ENCODE peak calls at places on chromosomes 12 and 14, in ten cellular contexts. One of them, this sample, is unnamed.

GRCh38 chr14:49306152-49306751 is 279.9 kb downstream of the RPS29 start:
- DNase-seq in right lobe of liver: no peak
- DNase-seq in GM12891: no peak
- DNase-seq in endothelial cell of umbilical vein: peak
- DNase-seq in H54: no peak
- DNase-seq in body of pancreas: no peak
- DNase-seq in A549: peak
- DNase-seq in adrenal gland: no peak
- DNase-seq in transverse colon: no peak
- DNase-seq in H1: no peak
- DNase-seq in this sample: no peak

GRCh38 chr14:102620413-102620812 is 28.0 kb downstream of the RCOR1 start:
- DNase-seq in H54: no peak
- DNase-seq in body of pancreas: no peak
- DNase-seq in endothelial cell of umbilical vein: no peak
- DNase-seq in right lobe of liver: no peak
- DNase-seq in H1: no peak
- DNase-seq in adrenal gland: no peak
- DNase-seq in A549: no peak
- DNase-seq in GM12891: no peak
- DNase-seq in transverse colon: no peak
- DNase-seq in this sample: no peak

GRCh38 chr12:57238854-57239554 is 9.5 kb downstream of the SHMT2 start:
- DNase-seq in transverse colon: peak
- DNase-seq in GM12891: peak
- DNase-seq in body of pancreas: peak
- DNase-seq in A549: peak
- DNase-seq in adrenal gland: peak
- DNase-seq in right lobe of liver: peak
- DNase-seq in endothelial cell of umbilical vein: peak
- DNase-seq in H1: no peak
- DNase-seq in H54: peak
- DNase-seq in this sample: peak

GRCh38 chr14:76918751-76919421 is 92.7 kb downstream of the LRRC74A start:
- DNase-seq in GM12891: no peak
- DNase-seq in endothelial cell of umbilical vein: peak
- DNase-seq in transverse colon: peak
- DNase-seq in H1: no peak
- DNase-seq in right lobe of liver: peak
- DNase-seq in H54: peak
- DNase-seq in A549: peak
- DNase-seq in body of pancreas: peak
- DNase-seq in adrenal gland: peak
- DNase-seq in this sample: peak

GRCh38 chr12:546920-547845 is 87.4 kb downstream of the B4GALNT3 start:
- DNase-seq in H54: peak
- DNase-seq in transverse colon: peak
- DNase-seq in H1: no peak
- DNase-seq in right lobe of liver: peak
- DNase-seq in adrenal gland: peak
- DNase-seq in endothelial cell of umbilical vein: peak
- DNase-seq in GM12891: peak
- DNase-seq in body of pancreas: peak
- DNase-seq in A549: peak
- DNase-seq in this sample: no peak

GRCh38 chr12:64253356-64253755 is 31.3 kb upstream of the KICS2 start:
- DNase-seq in H1: no peak
- DNase-seq in A549: no peak
- DNase-seq in body of pancreas: no peak
- DNase-seq in adrenal gland: no peak
- DNase-seq in H54: no peak
- DNase-seq in GM12891: no peak
- DNase-seq in right lobe of liver: no peak
- DNase-seq in transverse colon: no peak
- DNase-seq in endothelial cell of umbilical vein: no peak
- DNase-seq in this sample: no peak

GRCh38 chr12:13368971-13369370 is 172.4 kb downstream of the EMP1 start:
- DNase-seq in right lobe of liver: no peak
- DNase-seq in adrenal gland: no peak
- DNase-seq in GM12891: no peak
- DNase-seq in endothelial cell of umbilical vein: no peak
- DNase-seq in H54: no peak
- DNase-seq in H1: no peak
- DNase-seq in transverse colon: no peak
- DNase-seq in body of pancreas: no peak
- DNase-seq in A549: no peak
- DNase-seq in this sample: no peak

GRCh38 chr12:57126561-57126960 is 1.7 kb upstream of the LRP1 start:
- DNase-seq in H54: no peak
- DNase-seq in adrenal gland: no peak
- DNase-seq in transverse colon: peak
- DNase-seq in H1: no peak
- DNase-seq in right lobe of liver: no peak
- DNase-seq in endothelial cell of umbilical vein: no peak
- DNase-seq in body of pancreas: no peak
- DNase-seq in GM12891: no peak
- DNase-seq in A549: no peak
- DNase-seq in this sample: no peak

GRCh38 chr14:65422093-65422834 is 9.7 kb downstream of the FUT8 start:
- DNase-seq in H1: no peak
- DNase-seq in right lobe of liver: no peak
- DNase-seq in A549: no peak
- DNase-seq in H54: no peak
- DNase-seq in adrenal gland: no peak
- DNase-seq in body of pancreas: no peak
- DNase-seq in endothelial cell of umbilical vein: peak
- DNase-seq in transverse colon: no peak
- DNase-seq in GM12891: no peak
- DNase-seq in this sample: no peak

GRCh38 chr12:44457465-44457864 is 418.6 kb downstream of the NELL2 start:
- DNase-seq in adrenal gland: no peak
- DNase-seq in H54: no peak
- DNase-seq in body of pancreas: no peak
- DNase-seq in right lobe of liver: no peak
- DNase-seq in transverse colon: no peak
- DNase-seq in endothelial cell of umbilical vein: no peak
- DNase-seq in A549: no peak
- DNase-seq in H1: no peak
- DNase-seq in GM12891: no peak
- DNase-seq in this sample: no peak

GRCh38 chr14:31196839-31197477 is 10.6 kb downstream of the HECTD1 start:
- DNase-seq in transverse colon: no peak
- DNase-seq in GM12891: no peak
- DNase-seq in body of pancreas: no peak
- DNase-seq in right lobe of liver: no peak
- DNase-seq in H1: no peak
- DNase-seq in adrenal gland: no peak
- DNase-seq in A549: no peak
- DNase-seq in endothelial cell of umbilical vein: no peak
- DNase-seq in H54: no peak
- DNase-seq in this sample: no peak

GRCh38 chr12:130090564-130090963 is 71.7 kb upstream of the FZD10 start:
- DNase-seq in H54: no peak
- DNase-seq in transverse colon: no peak
- DNase-seq in endothelial cell of umbilical vein: no peak
- DNase-seq in body of pancreas: no peak
- DNase-seq in H1: no peak
- DNase-seq in right lobe of liver: no peak
- DNase-seq in A549: no peak
- DNase-seq in adrenal gland: no peak
- DNase-seq in GM12891: no peak
- DNase-seq in this sample: no peak

GRCh38 chr14:96616168-96616681 is 114.0 kb downstream of the PAPOLA start:
- DNase-seq in H54: no peak
- DNase-seq in A549: no peak
- DNase-seq in transverse colon: no peak
- DNase-seq in endothelial cell of umbilical vein: no peak
- DNase-seq in adrenal gland: no peak
- DNase-seq in right lobe of liver: no peak
- DNase-seq in body of pancreas: no peak
- DNase-seq in GM12891: no peak
- DNase-seq in H1: no peak
- DNase-seq in this sample: no peak

GRCh38 chr12:80101126-80101525 is 1.8 kb downstream of the OTOGL start:
- DNase-seq in endothelial cell of umbilical vein: peak
- DNase-seq in H1: no peak
- DNase-seq in adrenal gland: no peak
- DNase-seq in GM12891: no peak
- DNase-seq in H54: no peak
- DNase-seq in body of pancreas: no peak
- DNase-seq in right lobe of liver: no peak
- DNase-seq in A549: no peak
- DNase-seq in transverse colon: no peak
- DNase-seq in this sample: no peak

GRCh38 chr12:131471946-131472732 is 238.8 kb upstream of the SFSWAP start:
- DNase-seq in adrenal gland: no peak
- DNase-seq in H1: no peak
- DNase-seq in H54: no peak
- DNase-seq in body of pancreas: no peak
- DNase-seq in endothelial cell of umbilical vein: no peak
- DNase-seq in A549: no peak
- DNase-seq in transverse colon: no peak
- DNase-seq in right lobe of liver: no peak
- DNase-seq in GM12891: no peak
- DNase-seq in this sample: no peak

GRCh38 chr12:108616359-108616758 is 17.3 kb downstream of the SELPLG start:
- DNase-seq in GM12891: no peak
- DNase-seq in endothelial cell of umbilical vein: no peak
- DNase-seq in A549: no peak
- DNase-seq in H1: no peak
- DNase-seq in transverse colon: no peak
- DNase-seq in H54: no peak
- DNase-seq in adrenal gland: no peak
- DNase-seq in right lobe of liver: no peak
- DNase-seq in body of pancreas: no peak
- DNase-seq in this sample: no peak

GRCh38 chr12:53965251-53966069 is 7.5 kb upstream of the HOXC11 start:
- DNase-seq in GM12891: no peak
- DNase-seq in transverse colon: no peak
- DNase-seq in H54: no peak
- DNase-seq in endothelial cell of umbilical vein: no peak
- DNase-seq in adrenal gland: no peak
- DNase-seq in A549: no peak
- DNase-seq in body of pancreas: no peak
- DNase-seq in right lobe of liver: no peak
- DNase-seq in H1: no peak
- DNase-seq in this sample: no peak
- TF ChIP-seq POLR2A in GM12891: no peak
- TF ChIP-seq POLR2A in transverse colon: no peak
- TF ChIP-seq POLR2A in H54: no peak
- TF ChIP-seq POLR2A in endothelial cell of umbilical vein: no peak
- TF ChIP-seq POLR2A in adrenal gland: no peak
- TF ChIP-seq POLR2A in A549: no peak
- TF ChIP-seq POLR2A in body of pancreas: no peak
- TF ChIP-seq POLR2A in right lobe of liver: no peak
- TF ChIP-seq POLR2A in H1: no peak
- TF ChIP-seq POLR2A in this sample: no peak

DNA sequence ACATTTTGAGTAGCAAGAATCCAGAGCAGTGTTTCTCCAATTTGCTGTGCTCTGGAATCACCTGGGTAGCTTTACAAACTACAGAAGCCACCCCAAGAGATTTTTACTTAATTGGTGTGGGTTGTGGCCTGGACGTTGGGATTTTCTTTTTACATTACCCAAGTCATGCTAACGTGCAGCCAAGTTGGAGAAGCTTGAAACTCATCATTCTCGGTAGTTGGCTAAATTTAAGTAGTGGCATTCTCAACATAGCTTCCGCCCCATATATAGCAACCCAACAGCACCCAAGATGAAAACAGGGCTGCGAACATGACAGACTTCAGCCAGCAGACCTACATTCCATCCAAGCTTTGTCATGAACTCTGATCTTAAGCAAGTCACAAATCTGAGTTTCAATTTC is 25.0 kb downstream of the DAD1 start:
- DNase-seq in H1: no peak
- DNase-seq in H54: no peak
- DNase-seq in endothelial cell of umbilical vein: no peak
- DNase-seq in right lobe of liver: no peak
- DNase-seq in GM12891: no peak
- DNase-seq in body of pancreas: no peak
- DNase-seq in A549: no peak
- DNase-seq in transverse colon: no peak
- DNase-seq in adrenal gland: no peak
- DNase-seq in this sample: no peak
- TF ChIP-seq POLR2A in H1: no peak
- TF ChIP-seq POLR2A in H54: no peak
- TF ChIP-seq POLR2A in endothelial cell of umbilical vein: no peak
- TF ChIP-seq POLR2A in right lobe of liver: no peak
- TF ChIP-seq POLR2A in GM12891: no peak
- TF ChIP-seq POLR2A in body of pancreas: no peak
- TF ChIP-seq POLR2A in A549: no peak
- TF ChIP-seq POLR2A in transverse colon: no peak
- TF ChIP-seq POLR2A in adrenal gland: no peak
- TF ChIP-seq POLR2A in this sample: no peak

GRCh38 chr12:40224439-40225291 is at the start of gene LRRK2:
- DNase-seq in H1: no peak
- DNase-seq in H54: peak
- DNase-seq in GM12891: no peak
- DNase-seq in right lobe of liver: peak
- DNase-seq in body of pancreas: peak
- DNase-seq in transverse colon: peak
- DNase-seq in endothelial cell of umbilical vein: peak
- DNase-seq in adrenal gland: peak
- DNase-seq in A549: peak
- DNase-seq in this sample: peak
- TF ChIP-seq POLR2A in H1: no peak
- TF ChIP-seq POLR2A in H54: peak
- TF ChIP-seq POLR2A in GM12891: no peak
- TF ChIP-seq POLR2A in right lobe of liver: peak
- TF ChIP-seq POLR2A in body of pancreas: peak
- TF ChIP-seq POLR2A in transverse colon: peak
- TF ChIP-seq POLR2A in endothelial cell of umbilical vein: no peak
- TF ChIP-seq POLR2A in adrenal gland: peak
- TF ChIP-seq POLR2A in A549: peak
- TF ChIP-seq POLR2A in this sample: peak

DNA sequence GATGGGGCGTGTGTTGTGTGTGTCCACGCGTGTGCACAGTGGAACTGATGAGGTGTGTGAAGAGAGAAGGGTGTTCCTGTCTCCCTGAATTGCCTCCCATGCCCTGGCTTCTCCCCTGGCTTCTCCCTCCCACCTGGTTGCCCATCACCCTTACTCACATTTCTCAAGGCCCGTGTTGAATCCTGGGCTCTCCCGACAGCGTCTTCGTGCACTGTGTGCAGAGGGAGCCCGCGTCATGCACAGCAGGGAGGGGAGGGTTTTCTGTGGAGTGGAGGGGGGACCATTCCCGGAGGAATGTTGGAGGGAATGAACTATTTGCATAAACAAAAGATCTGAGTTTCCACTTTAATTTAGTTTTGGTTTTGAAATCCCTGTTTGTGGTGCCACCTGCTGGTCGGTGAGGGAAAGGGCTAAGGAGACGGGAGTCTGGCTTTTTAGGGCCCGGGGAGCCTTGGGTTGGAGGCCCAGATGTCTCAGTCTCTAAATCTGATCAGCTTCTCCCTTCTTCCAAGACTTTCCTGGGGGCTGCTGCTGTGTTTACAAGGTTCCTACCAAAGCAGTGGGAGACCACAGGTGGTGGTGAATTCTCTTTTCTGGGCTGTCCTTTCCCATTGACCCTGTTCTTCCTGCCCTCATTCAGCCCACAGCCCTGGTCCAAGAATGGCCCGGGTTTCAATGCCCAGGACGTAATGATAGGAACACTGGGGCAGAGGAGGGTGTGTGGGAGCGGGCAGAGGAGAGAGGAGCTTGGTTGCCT is at the start of gene C1R:
- DNase-seq in A549: peak
- DNase-seq in endothelial cell of umbilical vein: peak
- DNase-seq in GM12891: peak
- DNase-seq in H54: peak
- DNase-seq in transverse colon: peak
- DNase-seq in right lobe of liver: peak
- DNase-seq in adrenal gland: peak
- DNase-seq in body of pancreas: peak
- DNase-seq in H1: no peak
- DNase-seq in this sample: peak
- TF ChIP-seq POLR2A in A549: no peak
- TF ChIP-seq POLR2A in endothelial cell of umbilical vein: no peak
- TF ChIP-seq POLR2A in GM12891: no peak
- TF ChIP-seq POLR2A in H54: no peak
- TF ChIP-seq POLR2A in transverse colon: peak
- TF ChIP-seq POLR2A in right lobe of liver: peak
- TF ChIP-seq POLR2A in adrenal gland: peak
- TF ChIP-seq POLR2A in body of pancreas: peak
- TF ChIP-seq POLR2A in H1: no peak
- TF ChIP-seq POLR2A in this sample: peak